ENCODE peak calls at places on chromosomes 2 and 18, in five cellular contexts. One of them, this sample, is unnamed.

GRCh38 chr2:101168647-101169046 is 17.5 kb upstream of the TBC1D8 start:
- DNase-seq in left ventricle myocardium inferior: no peak
- DNase-seq in T-helper 1 cell: no peak
- DNase-seq in GM10248: no peak
- DNase-seq in NCI-H1417: no peak
- DNase-seq in this sample: no peak

GRCh38 chr2:9002313-9002636 is 1.2 kb downstream of the MBOAT2 start:
- DNase-seq in left ventricle myocardium inferior: no peak
- DNase-seq in T-helper 1 cell: no peak
- DNase-seq in GM10248: no peak
- DNase-seq in NCI-H1417: no peak
- DNase-seq in this sample: no peak

GRCh38 chr18:70450658-70451253 is 161.9 kb downstream of the SOCS6 start:
- DNase-seq in left ventricle myocardium inferior: no peak
- DNase-seq in T-helper 1 cell: no peak
- DNase-seq in GM10248: no peak
- DNase-seq in NCI-H1417: no peak
- DNase-seq in this sample: no peak

GRCh38 chr18:58253871-58254270 is 209.8 kb downstream of the NEDD4L start:
- DNase-seq in left ventricle myocardium inferior: no peak
- DNase-seq in T-helper 1 cell: no peak
- DNase-seq in GM10248: no peak
- DNase-seq in NCI-H1417: no peak
- DNase-seq in this sample: no peak

GRCh38 chr2:145091967-145092366 is 572.0 kb upstream of the ZEB2 start:
- DNase-seq in left ventricle myocardium inferior: no peak
- DNase-seq in T-helper 1 cell: no peak
- DNase-seq in GM10248: no peak
- DNase-seq in NCI-H1417: no peak
- DNase-seq in this sample: no peak

GRCh38 chr2:127661072-127661618 is 14.2 kb downstream of the LIMS2 start:
- DNase-seq in left ventricle myocardium inferior: no peak
- DNase-seq in T-helper 1 cell: no peak
- DNase-seq in GM10248: no peak
- DNase-seq in NCI-H1417: no peak
- DNase-seq in this sample: peak

GRCh38 chr18:46071894-46072867 is at the start of gene PSTPIP2:
- DNase-seq in left ventricle myocardium inferior: peak
- DNase-seq in T-helper 1 cell: peak
- DNase-seq in GM10248: peak
- DNase-seq in NCI-H1417: peak
- DNase-seq in this sample: no peak

GRCh38 chr2:230737791-230738226 is 25.2 kb downstream of the CAB39 start:
- DNase-seq in left ventricle myocardium inferior: no peak
- DNase-seq in T-helper 1 cell: no peak
- DNase-seq in GM10248: no peak
- DNase-seq in NCI-H1417: no peak
- DNase-seq in this sample: no peak

GRCh38 chr2:54228945-54229344 is 27.1 kb downstream of the TSPYL6 start:
- DNase-seq in left ventricle myocardium inferior: peak
- DNase-seq in T-helper 1 cell: no peak
- DNase-seq in GM10248: no peak
- DNase-seq in NCI-H1417: no peak
- DNase-seq in this sample: no peak

GRCh38 chr18:77077836-77078456 is 54.6 kb downstream of the MBP start:
- DNase-seq in left ventricle myocardium inferior: no peak
- DNase-seq in T-helper 1 cell: no peak
- DNase-seq in GM10248: no peak
- DNase-seq in NCI-H1417: no peak
- DNase-seq in this sample: no peak

GRCh38 chr2:95674186-95674585 is 82.4 kb downstream of the TRIM43 start:
- DNase-seq in left ventricle myocardium inferior: no peak
- DNase-seq in T-helper 1 cell: no peak
- DNase-seq in GM10248: no peak
- DNase-seq in NCI-H1417: no peak
- DNase-seq in this sample: no peak

GRCh38 chr2:25322313-25322712 is 19.4 kb downstream of the DNMT3A start:
- DNase-seq in left ventricle myocardium inferior: no peak
- DNase-seq in T-helper 1 cell: no peak
- DNase-seq in GM10248: no peak
- DNase-seq in NCI-H1417: no peak
- DNase-seq in this sample: no peak

GRCh38 chr2:7033136-7033960 is 116.1 kb downstream of the RNF144A start:
- DNase-seq in left ventricle myocardium inferior: no peak
- DNase-seq in T-helper 1 cell: no peak
- DNase-seq in GM10248: no peak
- DNase-seq in NCI-H1417: no peak
- DNase-seq in this sample: no peak

GRCh38 chr2:2919574-2920365 is 457.8 kb downstream of the EIPR1 start:
- DNase-seq in left ventricle myocardium inferior: no peak
- DNase-seq in T-helper 1 cell: no peak
- DNase-seq in GM10248: no peak
- DNase-seq in NCI-H1417: no peak
- DNase-seq in this sample: no peak

GRCh38 chr2:232876978-232877441 is 6.9 kb downstream of the SNORC start:
- DNase-seq in left ventricle myocardium inferior: no peak
- DNase-seq in T-helper 1 cell: no peak
- DNase-seq in GM10248: no peak
- DNase-seq in NCI-H1417: no peak
- DNase-seq in this sample: no peak

GRCh38 chr2:201956361-201956760 is 77.3 kb upstream of the FZD7 start:
- DNase-seq in left ventricle myocardium inferior: no peak
- DNase-seq in T-helper 1 cell: no peak
- DNase-seq in GM10248: no peak
- DNase-seq in NCI-H1417: no peak
- DNase-seq in this sample: no peak

GRCh38 chr2:54709341-54709809 is 14.1 kb upstream of the EML6 start:
- DNase-seq in left ventricle myocardium inferior: peak
- DNase-seq in T-helper 1 cell: no peak
- DNase-seq in GM10248: no peak
- DNase-seq in NCI-H1417: no peak
- DNase-seq in this sample: no peak

GRCh38 chr2:147177449-147177848 is 667.4 kb upstream of the ACVR2A start:
- DNase-seq in left ventricle myocardium inferior: no peak
- DNase-seq in T-helper 1 cell: no peak
- DNase-seq in GM10248: no peak
- DNase-seq in NCI-H1417: no peak
- DNase-seq in this sample: no peak

GRCh38 chr2:53593891-53594585 is 173.6 kb upstream of the CHAC2 start:
- DNase-seq in left ventricle myocardium inferior: no peak
- DNase-seq in T-helper 1 cell: no peak
- DNase-seq in GM10248: no peak
- DNase-seq in NCI-H1417: no peak
- DNase-seq in this sample: no peak

GRCh38 chr2:127080226-127080940 is 26.6 kb downstream of the BIN1 start:
- DNase-seq in left ventricle myocardium inferior: peak
- DNase-seq in T-helper 1 cell: no peak
- DNase-seq in GM10248: no peak
- DNase-seq in NCI-H1417: no peak
- DNase-seq in this sample: no peak

GRCh38 chr18:41972067-41973000 is 17.3 kb downstream of the PIK3C3 start:
- DNase-seq in left ventricle myocardium inferior: no peak
- DNase-seq in T-helper 1 cell: no peak
- DNase-seq in GM10248: no peak
- DNase-seq in NCI-H1417: no peak
- DNase-seq in this sample: no peak

GRCh38 chr2:155223781-155224406 is 525.4 kb downstream of the KCNJ3 start:
- DNase-seq in left ventricle myocardium inferior: no peak
- DNase-seq in T-helper 1 cell: no peak
- DNase-seq in GM10248: peak
- DNase-seq in NCI-H1417: no peak
- DNase-seq in this sample: no peak

GRCh38 chr2:217434183-217434620 is 568.6 kb downstream of the TNS1 start:
- DNase-seq in left ventricle myocardium inferior: peak
- DNase-seq in T-helper 1 cell: no peak
- DNase-seq in GM10248: peak
- DNase-seq in NCI-H1417: peak
- DNase-seq in this sample: no peak

GRCh38 chr2:181239400-181239799 is 217.8 kb upstream of the ITGA4 start:
- DNase-seq in left ventricle myocardium inferior: no peak
- DNase-seq in T-helper 1 cell: no peak
- DNase-seq in GM10248: no peak
- DNase-seq in NCI-H1417: no peak
- DNase-seq in this sample: no peak

GRCh38 chr2:59567115-59567514 is 986.3 kb downstream of the BCL11A start:
- DNase-seq in left ventricle myocardium inferior: no peak
- DNase-seq in T-helper 1 cell: no peak
- DNase-seq in GM10248: no peak
- DNase-seq in NCI-H1417: no peak
- DNase-seq in this sample: no peak

GRCh38 chr2:148813603-148814065 is 61.4 kb upstream of the KIF5C start:
- DNase-seq in left ventricle myocardium inferior: no peak
- DNase-seq in T-helper 1 cell: peak
- DNase-seq in GM10248: peak
- DNase-seq in NCI-H1417: no peak
- DNase-seq in this sample: no peak

GRCh38 chr18:27017901-27018500 is 152.5 kb upstream of the AQP4 start:
- DNase-seq in left ventricle myocardium inferior: no peak
- DNase-seq in T-helper 1 cell: no peak
- DNase-seq in GM10248: peak
- DNase-seq in NCI-H1417: peak
- DNase-seq in this sample: no peak

This sample was measured in chondrocyte.